ENCODE peak calls at places on chromosomes 7 and 10, in seven cellular contexts. G, L, Q, D, R, J and X are unnamed samples.

GRCh38 chr7:15305002-15305600 is 256.7 kb downstream of the AGMO start:
- DNase-seq in R (peak), G (peak), L (peak), J (peak), Q (peak), D (peak), X (no peak)

GRCh38 chr10:33706746-33707145 is 372.3 kb upstream of the NRP1 start:
- DNase-seq in J (no peak), D (no peak), G (no peak), L (peak), R (no peak), Q (peak), X (no peak)

GRCh38 chr7:159007308-159008054 is 137.2 kb downstream of the VIPR2 start:
- DNase-seq in J (no peak), R (peak), D (no peak), Q (no peak), G (no peak), L (no peak), X (no peak)

GRCh38 chr7:94060772-94061171 is 56.6 kb upstream of the BET1 start:
- DNase-seq in L (no peak), J (peak), R (no peak), D (no peak), G (no peak), Q (peak), X (no peak)

GRCh38 chr10:73819513-73820093 is 8.2 kb upstream of the NDST2 start:
- DNase-seq in J (no peak), D (no peak), G (no peak), L (no peak), R (no peak), Q (no peak), X (peak)

GRCh38 chr7:70952311-70952710 is 179.6 kb upstream of the GALNT17 start:
- DNase-seq in Q (no peak), J (no peak), R (no peak), L (no peak), G (no peak), D (no peak), X (no peak)

GRCh38 chr7:117230276-117231046 is 92.4 kb downstream of the WNT2 start:
- DNase-seq in D (no peak), J (no peak), L (peak), Q (peak), G (peak), R (no peak), X (no peak)

GRCh38 chr10:17747883-17748550 is 4.0 kb upstream of the TMEM236 start:
- DNase-seq in J (no peak), L (peak), Q (peak), G (no peak), D (no peak), R (no peak), X (no peak)

GRCh38 chr7:14751461-14751860 is 151.1 kb downstream of the DGKB start:
- DNase-seq in Q (no peak), G (no peak), R (no peak), D (no peak), J (no peak), L (peak), X (no peak)

GRCh38 chr10:124671486-124672075 is 72.6 kb downstream of the FAM53B start:
- DNase-seq in L (peak), D (no peak), G (no peak), R (no peak), J (peak), Q (peak), X (peak)